ENCODE peak calls at places on chromosomes 1 and 21, in eight cellular contexts. W, X, H, I, G, A, Y and B are unnamed samples.

GRCh38 chr1:30684881-30685795 is 38.2 kb downstream of the MATN1 start:
- DNase-seq in G (peak), X (peak), Y (no peak), A (no peak), W (no peak), H (no peak), I (peak), B (peak)

GRCh38 chr1:36457691-36458090 is 6.5 kb downstream of the MRPS15 start:
- DNase-seq in I (no peak), A (no peak), G (no peak), Y (no peak), H (no peak), W (no peak), X (no peak), B (no peak)

GRCh38 chr21:38095220-38095619 is 161.6 kb upstream of the KCNJ15 start:
- DNase-seq in H (no peak), X (no peak), Y (peak), A (no peak), G (no peak), I (no peak), W (no peak), B (no peak)

GRCh38 chr1:27392778-27393635 is 585 bp downstream of the GPR3 start:
- DNase-seq in X (no peak), W (no peak), A (no peak), G (no peak), Y (no peak), I (no peak), H (no peak), B (no peak)

GRCh38 chr1:21537932-21538630 is 28.9 kb downstream of the ALPL start:
- DNase-seq in H (no peak), Y (no peak), I (no peak), X (no peak), W (no peak), A (peak), G (no peak), B (no peak)

GRCh38 chr1:91792393-91793032 is 93.4 kb downstream of the TGFBR3 start:
- DNase-seq in W (no peak), A (no peak), G (no peak), Y (no peak), I (no peak), H (no peak), X (no peak), B (no peak)

GRCh38 chr1:63892632-63893395 is 119.0 kb downstream of the ROR1 start:
- DNase-seq in H (no peak), Y (peak), I (no peak), A (peak), X (no peak), G (peak), W (no peak), B (no peak)

GRCh38 chr1:156709743-156710489 is 4.5 kb upstream of the CRABP2 start:
- DNase-seq in X (peak), Y (peak), G (peak), H (no peak), I (peak), W (peak), A (peak), B (peak)

DNA sequence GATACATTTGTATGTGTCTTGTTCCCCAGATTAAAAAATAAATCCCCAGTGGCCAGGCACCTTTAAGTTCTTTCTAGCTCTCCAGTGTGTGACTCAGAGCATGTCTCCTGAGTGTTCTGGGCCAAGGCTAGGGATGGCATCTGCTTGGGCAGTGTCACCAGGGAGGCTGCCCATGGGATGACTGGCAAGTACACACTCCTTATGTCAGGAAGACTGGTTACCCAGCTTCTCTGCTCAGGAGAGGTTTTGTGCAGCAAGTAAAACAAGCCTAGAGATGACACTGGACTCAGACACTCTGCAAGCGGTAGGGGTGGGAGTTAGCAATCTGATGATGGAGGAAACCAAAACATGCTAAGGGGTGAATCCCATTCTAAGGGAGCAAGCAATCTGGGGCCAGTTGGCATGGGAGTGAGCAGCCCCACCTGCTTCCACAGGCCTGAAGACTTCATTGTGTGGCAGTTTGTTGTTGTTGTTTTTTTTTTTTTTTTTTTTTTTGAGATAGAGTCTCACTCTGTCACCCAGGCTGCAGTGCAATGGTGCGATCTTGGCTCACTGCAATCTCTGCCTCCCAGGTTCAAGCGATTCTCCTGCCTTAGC is 137.1 kb downstream of the EDEM3 start:
- DNase-seq in W (no peak), H (no peak), I (no peak), A (no peak), X (no peak), Y (no peak), G (no peak), B (no peak)
- H3K4me3 ChIP-seq in W (no peak), H (no peak), I (no peak), A (no peak), X (no peak), Y (no peak), G (no peak), B (no peak)

GRCh38 chr1:40782371-40782956 is 1.1 kb upstream of the KCNQ4 start:
- DNase-seq in I (peak), H (no peak), X (no peak), A (no peak), Y (no peak), G (peak), W (no peak), B (peak)
- H3K4me3 ChIP-seq in I (no peak), H (no peak), X (no peak), A (peak), Y (no peak), G (peak), W (peak), B (peak)

GRCh38 chr1:202184750-202185460 is 8.7 kb upstream of the LGR6 start:
- DNase-seq in X (peak), G (peak), Y (peak), I (peak), H (peak), W (peak), A (peak), B (peak)
- H3K4me3 ChIP-seq in X (no peak), G (no peak), Y (no peak), I (no peak), H (no peak), W (no peak), A (no peak), B (no peak)

DNA sequence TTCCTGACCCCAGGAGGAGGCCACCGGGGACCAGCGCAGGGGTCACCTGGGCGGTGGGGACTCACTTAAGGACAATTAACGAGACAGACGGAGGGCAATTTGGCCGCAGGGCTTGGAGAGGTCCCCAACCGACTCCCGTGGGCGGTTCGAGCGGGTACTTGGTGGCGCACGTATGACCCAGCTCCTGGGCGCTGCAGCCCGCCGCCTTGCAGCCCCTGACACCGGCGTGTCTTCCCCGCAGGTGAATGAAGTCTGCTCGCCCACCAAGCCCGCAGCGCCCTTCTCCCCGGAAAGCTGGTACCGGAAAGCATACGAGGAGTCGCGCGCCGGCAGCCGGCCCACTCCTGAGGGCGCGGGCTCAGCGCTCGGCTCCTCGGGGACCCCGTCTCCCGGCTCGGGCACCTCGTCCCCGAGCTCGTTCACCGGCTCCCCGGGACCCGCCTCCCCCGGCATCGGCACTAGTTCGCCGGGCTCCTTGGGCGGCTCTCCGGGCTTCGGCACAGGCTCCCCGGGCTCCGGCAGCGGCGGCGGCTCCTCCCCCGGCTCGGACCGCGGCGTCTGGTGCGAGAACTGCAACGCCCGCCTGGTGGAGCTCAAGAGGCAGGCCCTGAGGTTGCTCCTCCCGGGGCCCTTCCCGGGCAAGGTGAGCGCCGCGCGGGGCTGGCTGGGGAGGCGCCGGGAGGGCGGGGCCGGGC is 1.4 kb downstream of the KIF26B start:
- DNase-seq in A (peak), X (peak), G (peak), I (peak), W (peak), H (no peak), Y (peak), B (peak)
- H3K4me3 ChIP-seq in A (peak), X (peak), G (peak), I (peak), W (peak), H (peak), Y (peak), B (peak)

DNA sequence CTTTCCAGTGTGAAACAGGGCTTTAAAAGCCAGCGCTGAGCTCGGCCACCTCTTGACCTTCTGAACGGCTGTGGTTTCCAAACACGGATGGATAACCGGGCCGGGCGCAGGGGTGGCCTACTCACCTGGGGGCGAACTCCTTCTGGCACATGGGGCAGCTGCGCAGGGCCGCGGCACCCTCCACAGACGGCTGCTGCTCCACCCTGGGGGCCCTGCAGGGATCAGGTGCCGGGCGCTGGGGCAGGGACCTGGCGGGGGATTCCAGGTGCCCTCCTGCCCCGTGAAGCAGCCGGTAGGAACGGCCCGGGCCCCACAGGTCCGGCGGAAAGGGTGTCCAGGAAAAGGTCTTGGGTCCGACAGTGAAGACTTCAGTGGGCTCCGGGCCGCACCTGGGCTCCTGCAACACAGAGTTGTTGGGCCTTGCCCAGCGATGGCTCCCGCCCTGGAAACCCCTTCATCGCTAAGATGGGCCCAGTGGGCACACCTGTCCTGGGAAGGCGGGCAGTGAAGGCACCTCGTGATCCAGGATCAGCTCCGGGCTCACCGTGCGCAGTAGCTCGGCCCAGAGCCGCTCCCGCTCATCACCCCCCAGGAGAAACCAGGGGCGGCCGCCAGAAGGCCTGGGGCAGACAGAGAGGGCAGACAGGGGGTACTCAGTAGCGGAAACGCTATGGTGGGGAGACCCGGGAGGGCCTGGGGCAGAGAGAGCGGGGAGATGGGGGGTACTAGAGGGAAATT is 889 bp downstream of the FAAP20 start:
- DNase-seq in A (no peak), X (no peak), W (no peak), H (no peak), G (no peak), Y (no peak), I (no peak), B (no peak)
- H3K4me3 ChIP-seq in A (peak), X (peak), W (peak), H (peak), G (peak), Y (peak), I (no peak), B (peak)

GRCh38 chr1:74362691-74363090 is 127.5 kb downstream of the TNNI3K start:
- DNase-seq in I (no peak), X (no peak), H (no peak), Y (no peak), A (no peak), W (no peak), G (no peak), B (no peak)
- H3K4me3 ChIP-seq in I (no peak), X (no peak), H (no peak), Y (no peak), A (no peak), W (no peak), G (no peak), B (no peak)

GRCh38 chr1:207832796-207833195 is 78.1 kb downstream of the CD34 start:
- DNase-seq in I (no peak), X (no peak), W (no peak), A (no peak), Y (no peak), G (no peak), H (no peak), B (no peak)

GRCh38 chr1:207831517-207832327 is 79.2 kb downstream of the CD34 start:
- DNase-seq in I (no peak), Y (no peak), H (no peak), G (no peak), W (no peak), A (no peak), X (no peak), B (no peak)

GRCh38 chr1:207829576-207829975 is 77.7 kb downstream of the CD46 start:
- DNase-seq in W (no peak), H (no peak), Y (no peak), G (no peak), X (no peak), I (no peak), A (no peak), B (no peak)

GRCh38 chr1:207828485-207829158 is 76.8 kb downstream of the CD46 start:
- DNase-seq in I (peak), H (peak), A (peak), G (peak), W (peak), X (peak), Y (peak), B (peak)

DNA sequence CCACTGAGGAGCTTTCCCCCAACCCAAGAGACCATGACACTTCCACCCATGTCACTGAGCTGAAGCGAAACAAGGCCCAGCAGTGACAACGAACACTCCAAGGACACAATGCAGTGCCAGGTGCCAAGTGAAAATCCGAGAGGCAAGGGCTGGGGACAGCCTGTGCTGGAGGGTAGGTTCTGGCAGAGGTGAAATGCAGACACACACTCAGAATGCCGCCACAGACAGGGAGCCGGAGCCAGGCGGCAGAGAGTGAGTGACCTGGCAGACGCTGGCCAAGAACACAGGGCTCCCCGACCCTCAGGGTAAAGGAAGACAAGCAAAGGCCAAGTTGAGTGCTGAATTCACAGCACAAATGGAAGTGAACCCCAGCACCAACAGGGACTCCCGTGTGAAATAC is 78.9 kb downstream of the CD46 start:
- DNase-seq in G (no peak), H (no peak), Y (no peak), W (no peak), I (no peak), A (no peak), X (no peak), B (no peak)
- H3K4me3 ChIP-seq in G (no peak), H (no peak), Y (no peak), W (no peak), I (no peak), A (no peak), X (no peak), B (no peak)

DNA sequence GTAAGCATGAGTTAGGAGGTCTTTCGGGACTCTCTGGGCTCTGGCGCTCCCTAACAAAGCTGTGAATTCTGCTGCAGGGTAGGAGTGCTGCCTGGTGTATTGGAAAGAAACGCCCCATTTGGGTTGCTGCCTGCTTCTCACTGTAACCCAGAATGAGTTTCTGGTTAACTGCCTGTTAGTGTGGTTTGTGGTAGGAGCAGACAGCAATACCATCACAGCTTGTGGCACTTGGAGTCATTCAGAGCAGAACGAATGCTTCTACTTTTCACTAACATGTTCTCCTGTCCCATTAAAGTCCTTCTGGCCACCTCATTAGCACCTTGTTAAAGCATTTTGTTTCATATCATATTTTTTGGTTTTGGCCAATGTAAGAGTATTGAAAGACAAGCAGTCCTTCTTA is 18.1 kb downstream of the MAP3K7CL start:
- DNase-seq in I (no peak), H (no peak), W (no peak), G (no peak), A (peak), Y (peak), X (no peak), B (no peak)
- H3K4me3 ChIP-seq in I (no peak), H (no peak), W (no peak), G (no peak), A (no peak), Y (no peak), X (no peak), B (no peak)

GRCh38 chr1:54944610-54945392 is 35.6 kb upstream of the TMEM61 start:
- DNase-seq in H (peak), X (peak), A (peak), Y (peak), G (peak), I (peak), W (peak), B (peak)
- H3K4me3 ChIP-seq in H (no peak), X (no peak), A (no peak), Y (no peak), G (peak), I (no peak), W (no peak), B (no peak)

DNA sequence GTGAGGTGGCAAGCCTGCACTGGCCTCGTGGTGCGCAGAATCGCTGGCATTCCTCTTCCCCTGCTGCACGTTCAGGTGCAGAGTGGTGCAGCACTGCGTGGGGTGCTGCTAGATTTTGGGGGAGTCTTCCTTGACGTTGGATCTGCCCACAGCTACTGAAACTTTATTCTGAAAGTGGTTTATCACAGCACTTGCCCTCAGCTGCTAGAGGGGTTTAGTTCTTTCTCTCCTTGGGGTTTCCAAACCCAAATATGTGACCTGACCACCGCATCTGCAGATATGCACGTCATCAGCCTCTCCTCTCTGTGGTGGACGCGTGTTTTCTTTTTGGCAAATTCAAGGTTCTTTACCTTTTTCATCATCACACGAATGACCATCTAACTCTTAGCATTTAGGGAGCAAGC is 463.1 kb downstream of the CAMTA1 start:
- DNase-seq in G (no peak), X (no peak), A (no peak), H (no peak), Y (no peak), W (no peak), I (no peak), B (no peak)
- H3K4me3 ChIP-seq in G (no peak), X (no peak), A (no peak), H (no peak), Y (no peak), W (peak), I (no peak), B (no peak)